ENCODE peak calls at places on chromosomes 12 and 14, in six cellular contexts. E is upper lobe of left lung; X is activated CD8-positive, alpha-beta memory T cell treated with anti-CD3 and anti-CD28 coated beads, Interleukin-2, amount 10 ng/mL, durations not matched to agents 7 days and 5 days; U is left lung; A is left cardiac atrium; Z is activated CD8-positive, alpha-beta T cell treated with anti-CD3 and anti-CD28 coated beads for 36 hours. K is an unnamed sample.

GRCh38 chr12:30437044-30437443 is 258.6 kb downstream of the IPO8 start:
- ATAC-seq in E (no peak), X (no peak), U (no peak), A (no peak), Z (no peak), K (no peak)

GRCh38 chr14:64610049-64610746 is 60.4 kb downstream of the PPP1R36 start:
- ATAC-seq in E (no peak), X (no peak), U (no peak), A (no peak), Z (no peak), K (no peak)

GRCh38 chr12:9872116-9872515 is 3.0 kb upstream of the CLEC2B start:
- ATAC-seq in E (no peak), X (no peak), U (no peak), A (no peak), Z (peak; percentile 23), K (no peak)

GRCh38 chr12:93946542-93947150 is 201.7 kb upstream of the PLXNC1 start:
- ATAC-seq in E (no peak), X (no peak), U (no peak), A (no peak), Z (no peak), K (no peak)

GRCh38 chr12:7602287-7602686 is 63.4 kb downstream of the APOBEC1 start:
- ATAC-seq in E (no peak), X (no peak), U (no peak), A (no peak), Z (no peak), K (no peak)

GRCh38 chr12:31647106-31647505 is 12.4 kb upstream of the ETFBKMT start:
- ATAC-seq in E (peak; percentile 52), X (no peak), U (peak; percentile 16), A (peak; percentile 38), Z (no peak), K (no peak)

GRCh38 chr12:10392394-10392930 is 2.6 kb upstream of the KLRK1 start:
- ATAC-seq in E (peak; percentile 83), X (peak; percentile 28), U (peak; percentile 89), A (peak; percentile 92), Z (peak; percentile 41), K (no peak)

GRCh38 chr14:64715628-64716412 is 11.6 kb downstream of the PLEKHG3 start:
- ATAC-seq in E (peak; percentile 24), X (no peak), U (peak; percentile 38), A (peak; percentile 39), Z (no peak), K (peak; percentile 30)

GRCh38 chr14:100534528-100535286 is 52.5 kb downstream of the BEGAIN start:
- ATAC-seq in E (no peak), X (no peak), U (no peak), A (no peak), Z (no peak), K (no peak)

GRCh38 chr14:69612014-69612758 is 790 bp downstream of the SUSD6 start:
- ATAC-seq in E (peak; percentile 26), X (peak; percentile 45), U (peak; percentile 11), A (peak; percentile 6), Z (peak; percentile 53), K (peak; percentile 41)

GRCh38 chr12:27733052-27733656 is 22.5 kb downstream of the MRPS35 start:
- ATAC-seq in E (peak; percentile 70), X (no peak), U (peak; percentile 80), A (peak; percentile 58), Z (peak; percentile 79), K (no peak)

GRCh38 chr14:97218713-97219355 is 421.7 kb downstream of the VRK1 start:
- ATAC-seq in E (no peak), X (peak; percentile 68), U (no peak), A (no peak), Z (peak; percentile 81), K (peak; percentile 67)

GRCh38 chr12:53244337-53244736 is 12.3 kb upstream of the RARG start:
- ATAC-seq in E (no peak), X (no peak), U (no peak), A (no peak), Z (no peak), K (no peak)

GRCh38 chr14:74935340-74935640 is 12.2 kb upstream of the RPS6KL1 start:
- ATAC-seq in E (no peak), X (no peak), U (no peak), A (peak; percentile 3), Z (no peak), K (no peak)

GRCh38 chr14:74347795-74348100 is 523 bp upstream of the VRTN start:
- ATAC-seq in E (no peak), X (no peak), U (no peak), A (no peak), Z (no peak), K (no peak)

GRCh38 chr14:92615451-92615850 is 101.9 kb downstream of the RIN3 start:
- ATAC-seq in E (no peak), X (peak; percentile 95), U (no peak), A (peak; percentile 31), Z (peak; percentile 95), K (peak; percentile 83)

GRCh38 chr12:105033851-105034250 is 47.7 kb downstream of the NOPCHAP1 start:
- ATAC-seq in E (no peak), X (no peak), U (no peak), A (no peak), Z (peak; percentile 70), K (peak; percentile 77)

GRCh38 chr12:79046021-79046420 is 181.4 kb downstream of the SYT1 start:
- ATAC-seq in E (no peak), X (no peak), U (no peak), A (no peak), Z (no peak), K (no peak)

GRCh38 chr14:99841436-99842071 is 48.3 kb downstream of the EML1 start:
- ATAC-seq in E (peak; percentile 6), X (no peak), U (peak; percentile 68), A (peak; percentile 36), Z (no peak), K (no peak)

GRCh38 chr14:100546051-100546443 is 41.2 kb downstream of the BEGAIN start:
- ATAC-seq in E (peak; percentile 31), X (peak; percentile 73), U (no peak), A (peak; percentile 52), Z (peak; percentile 59), K (no peak)

GRCh38 chr12:9687228-9687627 is 17.7 kb downstream of the CLEC2D start:
- ATAC-seq in E (no peak), X (no peak), U (no peak), A (no peak), Z (peak; percentile 70), K (peak; percentile 78)

GRCh38 chr12:46693034-46693433 is 132.8 kb downstream of the SLC38A4 start:
- ATAC-seq in E (no peak), X (no peak), U (no peak), A (no peak), Z (no peak), K (no peak)

GRCh38 chr14:92780865-92781264 is 13.2 kb upstream of the GOLGA5 start:
- ATAC-seq in E (no peak), X (no peak), U (no peak), A (no peak), Z (no peak), K (no peak)

GRCh38 chr12:23775208-23775607 is 174.3 kb downstream of the SOX5 start:
- ATAC-seq in E (no peak), X (no peak), U (no peak), A (no peak), Z (no peak), K (no peak)

GRCh38 chr12:40584763-40585162 is 107.5 kb upstream of the CNTN1 start:
- ATAC-seq in E (no peak), X (no peak), U (no peak), A (no peak), Z (no peak), K (no peak)

K was measured in activated T-helper 17 cell treated with anti-CD3 and anti-CD28 coated beads, Interleukin-2, amount 50 U/mL, for 72 hours.